ENCODE peak calls at places on chromosomes 1 and 21, in nine cellular contexts. One of them, this sample, is unnamed.

GRCh38 chr1:79325705-79326104 is 319.2 kb upstream of the ADGRL4 start:
- DNase-seq in foreskin fibroblast: no peak
- DNase-seq in AG04449: no peak
- DNase-seq in pancreas: no peak
- DNase-seq in body of pancreas: no peak
- DNase-seq in CD8-positive, alpha-beta T cell: no peak
- DNase-seq in fibroblast of the aortic adventitia: no peak
- DNase-seq in OCI-LY7: no peak
- DNase-seq in fibroblast of lung: peak
- DNase-seq in this sample: no peak

GRCh38 chr1:33434363-33434750 is 3.5 kb upstream of the PHC2 start:
- DNase-seq in foreskin fibroblast: no peak
- DNase-seq in AG04449: no peak
- DNase-seq in CD8-positive, alpha-beta T cell: no peak
- DNase-seq in OCI-LY7: no peak
- DNase-seq in body of pancreas: no peak
- DNase-seq in pancreas: no peak
- DNase-seq in fibroblast of the aortic adventitia: no peak
- DNase-seq in fibroblast of lung: no peak
- DNase-seq in this sample: no peak

GRCh38 chr21:31416465-31416864 is 72.4 kb upstream of the TIAM1 start:
- DNase-seq in OCI-LY7: no peak
- DNase-seq in AG04449: no peak
- DNase-seq in foreskin fibroblast: peak
- DNase-seq in fibroblast of lung: peak
- DNase-seq in body of pancreas: peak
- DNase-seq in fibroblast of the aortic adventitia: peak
- DNase-seq in CD8-positive, alpha-beta T cell: no peak
- DNase-seq in pancreas: no peak
- DNase-seq in this sample: no peak

GRCh38 chr1:115496904-115497527 is 144.8 kb upstream of the VANGL1 start:
- DNase-seq in fibroblast of lung: peak
- DNase-seq in pancreas: no peak
- DNase-seq in AG04449: no peak
- DNase-seq in body of pancreas: no peak
- DNase-seq in CD8-positive, alpha-beta T cell: no peak
- DNase-seq in foreskin fibroblast: peak
- DNase-seq in fibroblast of the aortic adventitia: peak
- DNase-seq in OCI-LY7: no peak
- DNase-seq in this sample: peak

GRCh38 chr1:24903560-24903954 is 26.5 kb downstream of the RUNX3 start:
- DNase-seq in fibroblast of lung: no peak
- DNase-seq in CD8-positive, alpha-beta T cell: no peak
- DNase-seq in fibroblast of the aortic adventitia: no peak
- DNase-seq in foreskin fibroblast: no peak
- DNase-seq in AG04449: no peak
- DNase-seq in body of pancreas: no peak
- DNase-seq in OCI-LY7: no peak
- DNase-seq in pancreas: no peak
- DNase-seq in this sample: no peak

GRCh38 chr1:55155522-55155921 is 59.6 kb downstream of the USP24 start:
- DNase-seq in OCI-LY7: no peak
- DNase-seq in body of pancreas: no peak
- DNase-seq in pancreas: no peak
- DNase-seq in AG04449: no peak
- DNase-seq in CD8-positive, alpha-beta T cell: no peak
- DNase-seq in fibroblast of the aortic adventitia: no peak
- DNase-seq in foreskin fibroblast: peak
- DNase-seq in fibroblast of lung: peak
- DNase-seq in this sample: no peak

GRCh38 chr1:67626090-67626489 is 58.9 kb upstream of the GADD45A start:
- DNase-seq in pancreas: no peak
- DNase-seq in CD8-positive, alpha-beta T cell: no peak
- DNase-seq in foreskin fibroblast: no peak
- DNase-seq in fibroblast of lung: no peak
- DNase-seq in OCI-LY7: no peak
- DNase-seq in fibroblast of the aortic adventitia: no peak
- DNase-seq in AG04449: no peak
- DNase-seq in body of pancreas: no peak
- DNase-seq in this sample: no peak

GRCh38 chr1:178310685-178311105 is 186.1 kb downstream of the CLEC20A start:
- DNase-seq in AG04449: peak
- DNase-seq in fibroblast of lung: peak
- DNase-seq in fibroblast of the aortic adventitia: peak
- DNase-seq in pancreas: no peak
- DNase-seq in body of pancreas: peak
- DNase-seq in CD8-positive, alpha-beta T cell: no peak
- DNase-seq in foreskin fibroblast: peak
- DNase-seq in OCI-LY7: peak
- DNase-seq in this sample: peak

GRCh38 chr1:82124987-82125638 is 324.4 kb downstream of the ADGRL2 start:
- DNase-seq in foreskin fibroblast: no peak
- DNase-seq in pancreas: no peak
- DNase-seq in OCI-LY7: no peak
- DNase-seq in AG04449: no peak
- DNase-seq in fibroblast of lung: no peak
- DNase-seq in fibroblast of the aortic adventitia: no peak
- DNase-seq in body of pancreas: no peak
- DNase-seq in CD8-positive, alpha-beta T cell: no peak
- DNase-seq in this sample: no peak

GRCh38 chr1:178819123-178819522 is 51.8 kb downstream of the ANGPTL1 start:
- DNase-seq in CD8-positive, alpha-beta T cell: no peak
- DNase-seq in fibroblast of lung: peak
- DNase-seq in body of pancreas: no peak
- DNase-seq in fibroblast of the aortic adventitia: no peak
- DNase-seq in AG04449: no peak
- DNase-seq in OCI-LY7: no peak
- DNase-seq in foreskin fibroblast: no peak
- DNase-seq in pancreas: no peak
- DNase-seq in this sample: no peak

GRCh38 chr1:116767782-116768382 is 13.7 kb downstream of the CD2 start:
- DNase-seq in fibroblast of lung: no peak
- DNase-seq in pancreas: no peak
- DNase-seq in OCI-LY7: no peak
- DNase-seq in body of pancreas: no peak
- DNase-seq in fibroblast of the aortic adventitia: no peak
- DNase-seq in foreskin fibroblast: peak
- DNase-seq in CD8-positive, alpha-beta T cell: no peak
- DNase-seq in AG04449: no peak
- DNase-seq in this sample: no peak

GRCh38 chr1:223513309-223513708 is 120.1 kb downstream of the CCDC185 start:
- DNase-seq in OCI-LY7: no peak
- DNase-seq in foreskin fibroblast: no peak
- DNase-seq in AG04449: no peak
- DNase-seq in body of pancreas: no peak
- DNase-seq in fibroblast of the aortic adventitia: no peak
- DNase-seq in pancreas: no peak
- DNase-seq in CD8-positive, alpha-beta T cell: no peak
- DNase-seq in fibroblast of lung: no peak
- DNase-seq in this sample: no peak

GRCh38 chr1:247535402-247535801 is 838 bp downstream of the OR2C3 start:
- DNase-seq in CD8-positive, alpha-beta T cell: no peak
- DNase-seq in body of pancreas: no peak
- DNase-seq in fibroblast of lung: no peak
- DNase-seq in pancreas: no peak
- DNase-seq in AG04449: no peak
- DNase-seq in foreskin fibroblast: no peak
- DNase-seq in fibroblast of the aortic adventitia: no peak
- DNase-seq in OCI-LY7: no peak
- DNase-seq in this sample: no peak

GRCh38 chr1:115624859-115625258 is 16.9 kb upstream of the VANGL1 start:
- DNase-seq in foreskin fibroblast: no peak
- DNase-seq in AG04449: no peak
- DNase-seq in body of pancreas: no peak
- DNase-seq in pancreas: no peak
- DNase-seq in fibroblast of lung: no peak
- DNase-seq in OCI-LY7: no peak
- DNase-seq in fibroblast of the aortic adventitia: no peak
- DNase-seq in CD8-positive, alpha-beta T cell: no peak
- DNase-seq in this sample: no peak

GRCh38 chr1:206905295-206906164 is 8.3 kb downstream of the IL24 start:
- DNase-seq in OCI-LY7: peak
- DNase-seq in fibroblast of the aortic adventitia: peak
- DNase-seq in fibroblast of lung: peak
- DNase-seq in body of pancreas: no peak
- DNase-seq in pancreas: no peak
- DNase-seq in foreskin fibroblast: peak
- DNase-seq in CD8-positive, alpha-beta T cell: peak
- DNase-seq in AG04449: peak
- DNase-seq in this sample: peak

GRCh38 chr21:46572850-46573249 is 32.0 kb downstream of the S100B start:
- DNase-seq in body of pancreas: no peak
- DNase-seq in CD8-positive, alpha-beta T cell: no peak
- DNase-seq in AG04449: no peak
- DNase-seq in OCI-LY7: peak
- DNase-seq in fibroblast of the aortic adventitia: no peak
- DNase-seq in foreskin fibroblast: no peak
- DNase-seq in fibroblast of lung: no peak
- DNase-seq in pancreas: no peak
- DNase-seq in this sample: no peak

GRCh38 chr1:211814313-211814712 is 16.2 kb downstream of the LPGAT1 start:
- DNase-seq in fibroblast of lung: no peak
- DNase-seq in body of pancreas: no peak
- DNase-seq in CD8-positive, alpha-beta T cell: no peak
- DNase-seq in AG04449: no peak
- DNase-seq in OCI-LY7: no peak
- DNase-seq in fibroblast of the aortic adventitia: no peak
- DNase-seq in pancreas: no peak
- DNase-seq in foreskin fibroblast: no peak
- DNase-seq in this sample: no peak

GRCh38 chr21:42466700-42467612 is 29.1 kb downstream of the RSPH1 start:
- DNase-seq in OCI-LY7: peak
- DNase-seq in fibroblast of the aortic adventitia: peak
- DNase-seq in AG04449: no peak
- DNase-seq in CD8-positive, alpha-beta T cell: peak
- DNase-seq in fibroblast of lung: peak
- DNase-seq in body of pancreas: peak
- DNase-seq in foreskin fibroblast: peak
- DNase-seq in pancreas: no peak
- DNase-seq in this sample: no peak
- TF ChIP-seq CTCF in OCI-LY7: peak
- TF ChIP-seq CTCF in fibroblast of the aortic adventitia: no peak
- TF ChIP-seq CTCF in AG04449: no peak
- TF ChIP-seq CTCF in CD8-positive, alpha-beta T cell: peak
- TF ChIP-seq CTCF in fibroblast of lung: peak
- TF ChIP-seq CTCF in body of pancreas: no peak
- TF ChIP-seq CTCF in foreskin fibroblast: no peak
- TF ChIP-seq CTCF in pancreas: no peak
- TF ChIP-seq CTCF in this sample: peak

DNA sequence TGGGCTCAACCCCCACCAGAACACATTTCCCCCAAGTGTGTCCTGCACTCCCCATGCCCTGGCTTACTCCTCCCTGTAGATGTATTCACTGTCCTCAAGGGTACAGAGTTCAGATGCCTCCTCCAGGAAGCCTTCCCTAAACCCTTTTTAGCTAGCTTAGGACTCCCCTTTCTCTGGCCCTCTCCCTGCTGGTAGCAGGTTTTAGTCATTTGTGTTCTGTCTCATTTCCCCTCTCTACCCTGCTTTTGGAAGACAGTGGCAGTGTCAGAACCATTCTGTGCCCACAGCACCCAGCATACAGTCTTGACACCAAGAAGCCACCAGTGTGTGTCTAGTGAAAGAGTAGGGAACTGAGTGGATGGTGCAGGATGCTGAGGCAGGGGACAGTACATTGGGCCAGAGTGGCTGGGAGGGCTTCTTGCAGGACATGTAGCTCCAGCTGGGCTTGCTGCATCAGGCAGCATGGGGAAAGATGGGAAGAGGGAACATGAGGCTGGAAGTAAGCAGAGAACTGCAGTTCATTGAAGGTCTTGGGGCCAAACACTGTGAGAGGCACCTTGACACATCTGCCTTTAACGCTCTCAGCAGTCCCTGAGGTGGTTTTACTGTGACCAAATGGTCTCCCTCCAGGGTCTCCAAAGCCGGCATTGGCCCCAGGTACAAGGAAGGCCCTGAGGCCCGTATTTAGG is 2.5 kb downstream of the FOXO6 start:
- DNase-seq in CD8-positive, alpha-beta T cell: no peak
- DNase-seq in fibroblast of the aortic adventitia: no peak
- DNase-seq in fibroblast of lung: no peak
- DNase-seq in foreskin fibroblast: no peak
- DNase-seq in OCI-LY7: no peak
- DNase-seq in AG04449: no peak
- DNase-seq in body of pancreas: no peak
- DNase-seq in pancreas: no peak
- DNase-seq in this sample: no peak
- H3K4me3 ChIP-seq in CD8-positive, alpha-beta T cell: no peak
- H3K4me3 ChIP-seq in fibroblast of the aortic adventitia: no peak
- H3K4me3 ChIP-seq in fibroblast of lung: no peak
- H3K4me3 ChIP-seq in foreskin fibroblast: no peak
- H3K4me3 ChIP-seq in OCI-LY7: no peak
- H3K4me3 ChIP-seq in AG04449: no peak
- H3K4me3 ChIP-seq in body of pancreas: no peak
- H3K4me3 ChIP-seq in pancreas: no peak
- H3K4me3 ChIP-seq in this sample: no peak

GRCh38 chr1:151282883-151283725 is 1.0 kb downstream of the ZNF687 start:
- DNase-seq in fibroblast of the aortic adventitia: no peak
- DNase-seq in CD8-positive, alpha-beta T cell: peak
- DNase-seq in foreskin fibroblast: peak
- DNase-seq in fibroblast of lung: peak
- DNase-seq in pancreas: peak
- DNase-seq in AG04449: no peak
- DNase-seq in OCI-LY7: peak
- DNase-seq in body of pancreas: no peak
- DNase-seq in this sample: no peak
- TF ChIP-seq CTCF in fibroblast of the aortic adventitia: no peak
- TF ChIP-seq CTCF in CD8-positive, alpha-beta T cell: no peak
- TF ChIP-seq CTCF in foreskin fibroblast: no peak
- TF ChIP-seq CTCF in fibroblast of lung: no peak
- TF ChIP-seq CTCF in pancreas: no peak
- TF ChIP-seq CTCF in AG04449: no peak
- TF ChIP-seq CTCF in OCI-LY7: no peak
- TF ChIP-seq CTCF in body of pancreas: no peak
- TF ChIP-seq CTCF in this sample: no peak

GRCh38 chr1:234862360-234862943 is 252.5 kb upstream of the IRF2BP2 start:
- DNase-seq in fibroblast of lung: no peak
- DNase-seq in pancreas: no peak
- DNase-seq in AG04449: no peak
- DNase-seq in body of pancreas: no peak
- DNase-seq in fibroblast of the aortic adventitia: no peak
- DNase-seq in OCI-LY7: no peak
- DNase-seq in CD8-positive, alpha-beta T cell: no peak
- DNase-seq in foreskin fibroblast: no peak
- DNase-seq in this sample: no peak

GRCh38 chr1:234862944-234863515 is 253.1 kb upstream of the IRF2BP2 start:
- DNase-seq in AG04449: no peak
- DNase-seq in pancreas: peak
- DNase-seq in fibroblast of lung: peak
- DNase-seq in body of pancreas: peak
- DNase-seq in foreskin fibroblast: peak
- DNase-seq in CD8-positive, alpha-beta T cell: no peak
- DNase-seq in fibroblast of the aortic adventitia: peak
- DNase-seq in OCI-LY7: no peak
- DNase-seq in this sample: no peak

GRCh38 chr1:234865171-234866006 is 255.4 kb upstream of the IRF2BP2 start:
- DNase-seq in fibroblast of lung: no peak
- DNase-seq in foreskin fibroblast: no peak
- DNase-seq in CD8-positive, alpha-beta T cell: no peak
- DNase-seq in OCI-LY7: no peak
- DNase-seq in pancreas: no peak
- DNase-seq in fibroblast of the aortic adventitia: no peak
- DNase-seq in AG04449: no peak
- DNase-seq in body of pancreas: no peak
- DNase-seq in this sample: no peak

GRCh38 chr1:234863596-234863995 is 253.6 kb upstream of the IRF2BP2 start:
- DNase-seq in AG04449: no peak
- DNase-seq in CD8-positive, alpha-beta T cell: no peak
- DNase-seq in OCI-LY7: no peak
- DNase-seq in fibroblast of lung: peak
- DNase-seq in foreskin fibroblast: peak
- DNase-seq in body of pancreas: no peak
- DNase-seq in pancreas: no peak
- DNase-seq in fibroblast of the aortic adventitia: peak
- DNase-seq in this sample: no peak

GRCh38 chr1:234864116-234864515 is 254.1 kb upstream of the IRF2BP2 start:
- DNase-seq in fibroblast of lung: no peak
- DNase-seq in body of pancreas: no peak
- DNase-seq in fibroblast of the aortic adventitia: no peak
- DNase-seq in pancreas: no peak
- DNase-seq in CD8-positive, alpha-beta T cell: no peak
- DNase-seq in AG04449: no peak
- DNase-seq in OCI-LY7: no peak
- DNase-seq in foreskin fibroblast: no peak
- DNase-seq in this sample: no peak
- H3K4me3 ChIP-seq in fibroblast of lung: no peak
- H3K4me3 ChIP-seq in body of pancreas: no peak
- H3K4me3 ChIP-seq in fibroblast of the aortic adventitia: no peak
- H3K4me3 ChIP-seq in pancreas: no peak
- H3K4me3 ChIP-seq in CD8-positive, alpha-beta T cell: no peak
- H3K4me3 ChIP-seq in AG04449: no peak
- H3K4me3 ChIP-seq in OCI-LY7: no peak
- H3K4me3 ChIP-seq in foreskin fibroblast: no peak
- H3K4me3 ChIP-seq in this sample: no peak

This sample was measured in astrocyte of the cerebellum.